ENCODE peak calls at places on chromosomes 6 and 20, in five cellular contexts. P, R, A, N and Q are unnamed samples.

GRCh38 chr6:37004044-37004984 is 1.1 kb upstream of the FGD2 start:
- DNase-seq in P (no peak), R (no peak), A (no peak), N (no peak), Q (no peak)

GRCh38 chr6:116035616-116036015 is 25.1 kb downstream of the FRK start:
- DNase-seq in P (no peak), R (no peak), A (no peak), N (no peak), Q (no peak)

GRCh38 chr6:117397536-117398227 is 28.1 kb downstream of the ROS1 start:
- DNase-seq in P (no peak), R (no peak), A (peak), N (peak), Q (peak)

GRCh38 chr6:118509009-118509617 is 39.0 kb upstream of the PLN start:
- DNase-seq in P (peak), R (no peak), A (peak), N (peak), Q (peak)

GRCh38 chr20:12056836-12057235 is 139.1 kb downstream of the BTBD3 start:
- DNase-seq in P (no peak), R (no peak), A (peak), N (no peak), Q (no peak)

GRCh38 chr6:36760685-36761435 is 63.2 kb downstream of the RAB44 start:
- DNase-seq in P (no peak), R (no peak), A (no peak), N (no peak), Q (no peak)

GRCh38 chr6:154980273-154981070 is 14.6 kb upstream of the TIAM2 start:
- DNase-seq in P (no peak), R (no peak), A (no peak), N (no peak), Q (no peak)

GRCh38 chr6:119096683-119097310 is 18.3 kb upstream of the FAM184A start:
- DNase-seq in P (peak), R (no peak), A (no peak), N (peak), Q (peak)

GRCh38 chr6:53974941-53975340 is 136.3 kb upstream of the MLIP start:
- DNase-seq in P (no peak), R (no peak), A (no peak), N (no peak), Q (no peak)

GRCh38 chr20:47662483-47663353 is 122.6 kb downstream of the SULF2 start:
- DNase-seq in P (no peak), R (no peak), A (no peak), N (no peak), Q (no peak)

GRCh38 chr6:37809144-37809543 is 10.4 kb upstream of the ZFAND3 start:
- DNase-seq in P (peak), R (no peak), A (no peak), N (peak), Q (peak)

GRCh38 chr6:166430269-166430668 is 47.5 kb upstream of the MPC1 start:
- DNase-seq in P (no peak), R (no peak), A (no peak), N (no peak), Q (no peak)

GRCh38 chr6:166710084-166710483 is 83.0 kb upstream of the RPS6KA2 start:
- DNase-seq in P (no peak), R (no peak), A (no peak), N (no peak), Q (no peak)

GRCh38 chr6:103268335-103268734 is 1591.4 kb downstream of the HACE1 start:
- DNase-seq in P (no peak), R (no peak), A (no peak), N (no peak), Q (no peak)
- H3K4me3 ChIP-seq in P (no peak), R (no peak), A (no peak), N (no peak), Q (no peak)

GRCh38 chr6:18307006-18307405 is 42.7 kb upstream of the DEK start:
- DNase-seq in P (peak), R (peak), A (no peak), N (peak), Q (peak)
- TF ChIP-seq CTCF in P (no peak), R (no peak), A (no peak), N (no peak), Q (no peak)

DNA sequence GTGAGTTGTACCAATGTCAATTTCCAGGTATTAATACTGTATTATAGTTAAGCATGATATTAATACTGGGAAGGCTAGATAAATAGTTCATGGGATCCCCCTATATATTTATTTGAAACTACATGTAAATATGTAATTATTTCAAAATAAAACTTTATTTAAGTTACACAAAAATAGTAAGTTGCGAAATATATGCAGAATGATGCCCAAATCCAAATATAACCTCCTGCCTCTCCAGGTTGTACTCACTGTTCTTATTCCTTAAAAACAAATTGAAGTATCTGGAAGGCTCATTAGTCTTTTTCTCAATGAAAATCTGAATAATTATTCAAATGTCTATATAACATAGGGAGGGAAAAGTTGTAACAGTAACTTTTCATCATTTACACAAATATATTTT is 161.9 kb upstream of the DEFB112 start:
- DNase-seq in P (no peak), R (no peak), A (no peak), N (no peak), Q (no peak)
- H3K4me3 ChIP-seq in P (no peak), R (no peak), A (no peak), N (no peak), Q (no peak)

GRCh38 chr6:29680416-29680815 is 536 bp downstream of the ZFP57 start:
- DNase-seq in P (no peak), R (no peak), A (no peak), N (no peak), Q (no peak)

GRCh38 chr6:29679962-29680361 is 990 bp downstream of the ZFP57 start:
- DNase-seq in P (peak), R (no peak), A (no peak), N (no peak), Q (no peak)

GRCh38 chr6:29680904-29681303 is at the start of gene ZFP57:
- DNase-seq in P (no peak), R (no peak), A (no peak), N (no peak), Q (no peak)

GRCh38 chr6:29681811-29682210 is 859 bp upstream of the ZFP57 start:
- DNase-seq in P (no peak), R (no peak), A (no peak), N (no peak), Q (peak)

DNA sequence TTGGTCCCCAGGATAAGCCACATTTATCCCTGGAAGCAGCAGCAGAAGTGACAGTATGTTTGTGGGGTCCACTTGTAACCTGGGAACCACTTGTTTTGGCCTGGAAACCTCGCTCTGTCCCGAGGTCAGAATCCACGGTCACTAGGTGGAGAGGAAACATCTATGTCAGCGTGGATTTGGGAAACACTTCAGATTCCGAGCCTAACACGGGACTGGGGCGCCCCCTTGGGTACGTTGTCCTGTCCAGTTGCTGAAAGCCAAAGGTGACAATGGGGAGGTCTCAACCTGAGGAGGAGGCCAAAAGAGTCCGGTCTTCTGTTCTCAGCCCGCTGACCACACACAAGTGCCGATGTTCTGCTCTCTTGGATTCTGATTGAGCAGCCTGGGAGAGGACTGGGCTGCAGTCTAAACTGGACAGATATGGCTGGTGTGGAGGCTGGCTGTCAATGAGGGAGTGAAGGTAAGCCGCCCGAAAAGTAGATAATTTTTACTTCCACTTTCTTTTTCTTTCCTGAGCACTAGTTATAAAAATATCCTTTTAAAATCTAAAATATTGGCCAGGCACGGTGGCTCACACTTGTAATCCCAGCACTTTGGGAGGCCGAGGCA is 4.9 kb upstream of the ZFP57 start:
- DNase-seq in P (peak), R (no peak), A (peak), N (no peak), Q (peak)
- TF ChIP-seq CTCF in P (no peak), R (no peak), A (peak), N (peak), Q (peak)

GRCh38 chr6:160069459-160069858 is 52.2 kb upstream of the SLC22A1 start:
- DNase-seq in P (no peak), R (no peak), A (no peak), N (no peak), Q (no peak)

GRCh38 chr6:160068346-160068745 is 53.3 kb upstream of the SLC22A1 start:
- DNase-seq in P (no peak), R (no peak), A (no peak), N (no peak), Q (no peak)

GRCh38 chr6:160067564-160067963 is 54.1 kb upstream of the SLC22A1 start:
- DNase-seq in P (no peak), R (no peak), A (no peak), N (no peak), Q (no peak)

GRCh38 chr6:160070427-160070826 is 51.2 kb upstream of the SLC22A1 start:
- DNase-seq in P (no peak), R (no peak), A (no peak), N (no peak), Q (no peak)

DNA sequence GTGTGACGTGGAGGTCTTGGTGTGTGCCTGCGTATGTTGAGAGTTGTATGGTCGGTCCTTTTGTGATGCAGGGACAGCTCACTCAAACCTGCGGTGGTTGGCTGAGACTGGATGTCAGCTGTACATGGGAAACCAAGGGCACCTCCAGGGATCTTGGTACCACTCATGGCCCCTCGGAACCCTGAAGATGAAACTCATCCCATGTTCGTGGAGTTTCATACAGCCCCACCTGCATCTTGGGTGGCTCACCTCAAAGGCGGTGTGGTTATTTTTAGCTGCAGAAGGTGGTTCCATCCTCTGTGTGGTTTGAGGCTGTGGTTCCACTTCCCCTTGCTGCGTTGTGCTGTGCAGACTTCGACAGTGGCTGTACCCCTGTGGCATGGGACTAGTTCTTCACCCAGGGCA is 52.6 kb upstream of the SLC22A1 start:
- DNase-seq in P (no peak), R (no peak), A (no peak), N (no peak), Q (no peak)
- H3K4me3 ChIP-seq in P (no peak), R (no peak), A (no peak), N (no peak), Q (no peak)

GRCh38 chr6:7868926-7869325 is 41.7 kb downstream of the TXNDC5 start:
- DNase-seq in P (no peak), R (no peak), A (peak), N (no peak), Q (no peak)
- TF ChIP-seq CTCF in P (no peak), R (no peak), A (no peak), N (no peak), Q (no peak)